ENCODE peak calls at places on chromosomes 5 and 9, in nine cellular contexts. Y is mucosa of descending colon, L is uterus, S is psoas muscle, E is GM06990, C is HCT116, K is WERI-Rb-1, G is choroid plexus epithelial cell, O is kidney. D is an unnamed sample.

GRCh38 chr5:100758780-100759179 is 144.3 kb downstream of the ST8SIA4 start:
- DNase-seq in Y (no peak), L (no peak), S (no peak), E (no peak), C (no peak), K (no peak), G (no peak), O (no peak), D (no peak)

GRCh38 chr5:140631831-140632365 is 1.1 kb downstream of the CD14 start:
- DNase-seq in Y (no peak), L (no peak), S (peak), E (no peak), C (no peak), K (peak), G (no peak), O (peak), D (no peak)

GRCh38 chr5:170438581-170438980 is 49.4 kb upstream of the KCNMB1 start:
- DNase-seq in Y (no peak), L (no peak), S (no peak), E (no peak), C (no peak), K (no peak), G (no peak), O (no peak), D (no peak)

GRCh38 chr9:113695901-113696300 is 180.2 kb upstream of the ZNF618 start:
- DNase-seq in Y (no peak), L (no peak), S (no peak), E (no peak), C (peak), K (no peak), G (no peak), O (no peak), D (no peak)

GRCh38 chr9:110543631-110544051 is 35.9 kb downstream of the SVEP1 start:
- DNase-seq in Y (no peak), L (peak), S (peak), E (no peak), C (no peak), K (no peak), G (peak), O (no peak), D (no peak)

GRCh38 chr9:126722252-126722921 is 82.5 kb upstream of the ZBTB43 start:
- DNase-seq in Y (peak), L (peak), S (peak), E (peak), C (peak), K (peak), G (peak), O (peak), D (no peak)

GRCh38 chr5:68911840-68912690 is 181.7 kb upstream of the SLC30A5 start:
- DNase-seq in Y (no peak), L (no peak), S (peak), E (no peak), C (no peak), K (no peak), G (peak), O (no peak), D (no peak)

GRCh38 chr9:92563701-92564100 is 27.9 kb upstream of the ECM2 start:
- DNase-seq in Y (no peak), L (no peak), S (no peak), E (no peak), C (no peak), K (no peak), G (peak), O (no peak), D (no peak)

GRCh38 chr5:141849371-141850182 is 28.6 kb downstream of the PCDH1 start:
- DNase-seq in Y (peak), L (peak), S (peak), E (peak), C (no peak), K (peak), G (peak), O (peak), D (no peak)

GRCh38 chr5:11239261-11239660 is 478.2 kb upstream of the DAP start:
- DNase-seq in Y (no peak), L (no peak), S (no peak), E (no peak), C (no peak), K (no peak), G (no peak), O (no peak), D (no peak)

GRCh38 chr5:138646671-138647070 is 71.5 kb upstream of the HSPA9 start:
- DNase-seq in Y (no peak), L (no peak), S (no peak), E (no peak), C (no peak), K (no peak), G (no peak), O (peak), D (no peak)

GRCh38 chr5:39167141-39167972 is 52.0 kb downstream of the FYB1 start:
- DNase-seq in Y (no peak), L (no peak), S (no peak), E (no peak), C (no peak), K (no peak), G (peak), O (no peak), D (no peak)

GRCh38 chr9:108056083-108056804 is 566.7 kb upstream of the KLF4 start:
- DNase-seq in Y (no peak), L (no peak), S (no peak), E (no peak), C (no peak), K (no peak), G (peak), O (no peak), D (no peak)

GRCh38 chr5:7592910-7593309 is 197.0 kb downstream of the ADCY2 start:
- DNase-seq in Y (no peak), L (no peak), S (no peak), E (no peak), C (no peak), K (peak), G (no peak), O (no peak), D (no peak)

GRCh38 chr5:149887622-149888183 is 56.9 kb downstream of the PDE6A start:
- DNase-seq in Y (no peak), L (no peak), S (no peak), E (no peak), C (peak), K (no peak), G (peak), O (no peak), D (no peak)

GRCh38 chr5:163565931-163566608 is 60.7 kb downstream of the MAT2B start:
- DNase-seq in Y (no peak), L (no peak), S (no peak), E (peak), C (no peak), K (no peak), G (peak), O (no peak), D (no peak)

GRCh38 chr5:154753792-154754191 is 1.4 kb upstream of the LARP1 start:
- DNase-seq in Y (no peak), L (peak), S (peak), E (no peak), C (no peak), K (no peak), G (peak), O (peak), D (peak)

GRCh38 chr5:75510417-75510835 is 1.0 kb downstream of the CERT1 start:
- DNase-seq in Y (no peak), L (no peak), S (peak), E (no peak), C (no peak), K (no peak), G (peak), O (no peak), D (no peak)

GRCh38 chr9:93652604-93653592 is 76.5 kb downstream of the PHF2 start:
- DNase-seq in Y (peak), L (no peak), S (no peak), E (no peak), C (no peak), K (peak), G (no peak), O (peak), D (no peak)

GRCh38 chr5:179680780-179681411 is at the start of gene CBY3:
- DNase-seq in Y (no peak), L (no peak), S (no peak), E (no peak), C (no peak), K (no peak), G (peak), O (no peak), D (no peak)

GRCh38 chr9:99430301-99430700 is 208.2 kb downstream of the SEC61B start:
- DNase-seq in Y (no peak), L (no peak), S (no peak), E (no peak), C (no peak), K (no peak), G (peak), O (no peak), D (no peak)

GRCh38 chr5:42423285-42424152 is at the start of gene GHR:
- DNase-seq in Y (peak), L (peak), S (peak), E (peak), C (peak), K (peak), G (peak), O (peak), D (peak)

GRCh38 chr9:80787636-80788035 is 901.7 kb downstream of the TLE1 start:
- DNase-seq in Y (no peak), L (no peak), S (no peak), E (no peak), C (no peak), K (no peak), G (no peak), O (no peak), D (no peak)

GRCh38 chr5:135880278-135880677 is 15.4 kb downstream of the IL9 start:
- DNase-seq in Y (no peak), L (no peak), S (no peak), E (no peak), C (peak), K (peak), G (peak), O (no peak), D (no peak)

GRCh38 chr5:59770953-59771352 is 122.6 kb downstream of the PDE4D start:
- DNase-seq in Y (no peak), L (no peak), S (no peak), E (no peak), C (no peak), K (no peak), G (no peak), O (no peak), D (no peak)

GRCh38 chr5:171152382-171152781 is 156.7 kb upstream of the TLX3 start:
- DNase-seq in Y (no peak), L (no peak), S (no peak), E (no peak), C (peak), K (no peak), G (peak), O (no peak), D (no peak)

GRCh38 chr5:167898361-167899042 is 392.9 kb upstream of the WWC1 start:
- DNase-seq in Y (no peak), L (no peak), S (no peak), E (no peak), C (no peak), K (no peak), G (no peak), O (no peak), D (no peak)
- H3K4me3 ChIP-seq in Y (no peak), L (no peak), S (no peak), E (no peak), C (no peak), K (no peak), G (no peak), O (no peak), D (no peak)

GRCh38 chr5:987761-988160 is 20.8 kb upstream of the NKD2 start:
- DNase-seq in Y (no peak), L (no peak), S (no peak), E (no peak), C (no peak), K (no peak), G (no peak), O (no peak), D (no peak)
- TF ChIP-seq CTCF in Y (no peak), L (no peak), S (no peak), E (no peak), C (no peak), K (no peak), G (no peak), O (no peak), D (no peak)

GRCh38 chr9:69143291-69143690 is 30.8 kb upstream of the TJP2 start:
- DNase-seq in Y (no peak), L (no peak), S (no peak), E (no peak), C (no peak), K (no peak), G (no peak), O (no peak), D (no peak)

GRCh38 chr9:69149321-69149807 is 24.7 kb upstream of the TJP2 start:
- DNase-seq in Y (no peak), L (no peak), S (no peak), E (no peak), C (no peak), K (peak), G (peak), O (no peak), D (peak)

GRCh38 chr9:69147041-69147834 is 26.8 kb upstream of the TJP2 start:
- DNase-seq in Y (no peak), L (no peak), S (no peak), E (no peak), C (no peak), K (no peak), G (no peak), O (no peak), D (no peak)

GRCh38 chr9:69141851-69142250 is 32.2 kb upstream of the TJP2 start:
- DNase-seq in Y (no peak), L (no peak), S (no peak), E (no peak), C (no peak), K (no peak), G (no peak), O (no peak), D (no peak)

GRCh38 chr9:69145148-69145547 is 28.9 kb upstream of the TJP2 start:
- DNase-seq in Y (no peak), L (no peak), S (no peak), E (no peak), C (no peak), K (peak), G (no peak), O (no peak), D (no peak)
- H3K4me3 ChIP-seq in Y (no peak), L (no peak), S (no peak), E (no peak), C (no peak), K (peak), G (no peak), O (no peak), D (no peak)

GRCh38 chr9:133826289-133827085 is 88.3 kb upstream of the SARDH start:
- DNase-seq in Y (no peak), L (peak), S (no peak), E (no peak), C (no peak), K (no peak), G (no peak), O (peak), D (no peak)

GRCh38 chr9:133828338-133828997 is 90.3 kb upstream of the SARDH start:
- DNase-seq in Y (no peak), L (no peak), S (no peak), E (no peak), C (no peak), K (no peak), G (no peak), O (peak), D (no peak)

GRCh38 chr9:133832836-133833235 is 94.7 kb upstream of the SARDH start:
- DNase-seq in Y (no peak), L (no peak), S (no peak), E (no peak), C (no peak), K (no peak), G (no peak), O (no peak), D (no peak)

GRCh38 chr9:133833388-133834025 is 95.4 kb upstream of the SARDH start:
- DNase-seq in Y (no peak), L (no peak), S (no peak), E (no peak), C (no peak), K (no peak), G (no peak), O (peak), D (no peak)

DNA sequence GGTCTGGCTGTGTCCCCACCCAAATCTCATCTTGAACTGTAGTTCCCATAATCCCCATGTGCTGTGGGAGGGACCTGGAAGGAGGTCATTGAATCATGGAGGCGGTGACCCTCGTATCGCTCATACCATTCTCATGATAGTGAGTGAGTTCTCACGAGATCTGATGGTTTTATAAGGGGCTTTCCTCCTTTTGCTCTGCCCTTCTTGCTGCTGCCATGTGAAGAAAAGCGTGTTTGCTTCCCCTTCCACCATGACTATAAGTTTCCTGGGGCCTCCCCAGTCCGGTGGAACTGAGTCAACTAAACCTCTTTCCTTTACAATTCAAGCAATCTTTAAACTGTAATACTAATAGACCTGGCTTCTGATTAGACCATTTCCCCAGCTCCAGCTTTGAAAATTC is 92.2 kb upstream of the SARDH start:
- DNase-seq in Y (no peak), L (no peak), S (no peak), E (no peak), C (no peak), K (no peak), G (no peak), O (no peak), D (no peak)
- TF ChIP-seq CTCF in Y (no peak), L (no peak), S (no peak), E (no peak), C (no peak), K (no peak), G (no peak), O (no peak), D (no peak)

DNA sequence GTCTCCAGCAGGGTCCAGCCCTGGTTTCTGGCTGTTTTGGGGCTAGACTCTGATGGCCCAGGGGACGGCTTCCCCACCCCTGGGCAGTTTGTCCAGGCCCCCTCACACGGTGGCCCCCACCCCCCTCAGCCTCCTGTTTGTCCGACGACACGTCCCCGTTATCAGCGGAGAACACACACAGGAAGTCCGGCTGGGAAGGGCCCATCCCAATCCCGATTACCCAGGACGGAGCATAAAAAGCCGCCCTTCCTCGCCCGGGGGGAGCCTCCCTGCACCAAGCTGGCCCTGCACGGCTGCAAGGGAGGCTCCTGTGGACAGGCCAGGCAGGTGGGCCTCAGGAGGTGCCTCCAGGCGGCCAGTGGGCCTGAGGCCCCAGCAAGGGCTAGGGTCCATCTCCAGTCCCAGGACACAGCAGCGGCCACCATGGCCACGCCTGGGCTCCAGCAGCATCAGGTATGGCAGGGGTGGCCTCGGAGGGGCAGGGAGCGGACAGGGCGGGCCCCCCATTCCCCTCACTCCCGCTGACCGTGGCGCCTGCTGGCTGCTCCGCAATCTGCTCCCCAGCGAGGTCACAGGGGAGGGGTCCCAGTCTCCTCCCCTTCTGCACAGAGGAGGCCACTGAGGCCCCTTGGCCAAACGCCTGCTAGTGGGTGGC is at the start of gene EGFL7:
- DNase-seq in Y (no peak), L (no peak), S (no peak), E (no peak), C (no peak), K (no peak), G (no peak), O (no peak), D (no peak)
- H3K4me3 ChIP-seq in Y (no peak), L (peak), S (peak), E (no peak), C (no peak), K (no peak), G (no peak), O (peak), D (no peak)

D was measured in AG04449.